ENCODE peak calls at places on chromosome 17, in seven cellular contexts. V is CD4-positive, CD25-positive, alpha-beta regulatory T cell; Y is stimulated activated CD4-positive, alpha-beta T cell treated with anti-CD3 and anti-CD28 coated beads, Interleukin-1b, Interleukin-23, amount 100 ng/mL, for 24 hours; N is NCI-H1417; E is SIG-M5; S is H7; C is kidney tubule cell. F is an unnamed sample.
A peak's percentile ranks its signal among the peaks of the same experiment; 100 is the strongest.

GRCh38 chr17:44934745-44935105 is 12.8 kb downstream of the KIF18B start:
- DNase-seq in V (no peak), Y (no peak), N (no peak), E (no peak), S (peak; percentile 30), C (no peak), F (no peak)

GRCh38 chr17:14282700-14283099 is 18.2 kb upstream of the HS3ST3B1 start:
- DNase-seq in V (no peak), Y (no peak), N (no peak), E (no peak), S (no peak), C (no peak), F (no peak)

GRCh38 chr17:68349157-68349556 is 57.9 kb downstream of the ARSG start:
- DNase-seq in V (peak; percentile 75), Y (no peak), N (no peak), E (no peak), S (no peak), C (no peak), F (no peak)

GRCh38 chr17:27446569-27447301 is 9.5 kb upstream of the KSR1 start:
- DNase-seq in V (no peak), Y (no peak), N (no peak), E (no peak), S (no peak), C (peak; percentile 25), F (no peak)

GRCh38 chr17:48144976-48145798 is 37.6 kb downstream of the SNX11 start:
- DNase-seq in V (no peak), Y (no peak), N (no peak), E (no peak), S (no peak), C (no peak), F (no peak)

GRCh38 chr17:47935961-47936360 is 5.4 kb upstream of the PNPO start:
- DNase-seq in V (no peak), Y (no peak), N (no peak), E (no peak), S (no peak), C (peak; percentile 83), F (no peak)

GRCh38 chr17:47694818-47695663 is 1.1 kb downstream of the TBKBP1 start:
- DNase-seq in V (peak; percentile 55), Y (peak; percentile 50), N (peak; percentile 49), E (no peak), S (peak; percentile 88), C (no peak), F (peak; percentile 40)

GRCh38 chr17:82503094-82503727 is 16.3 kb upstream of the FOXK2 start:
- DNase-seq in V (no peak), Y (no peak), N (no peak), E (no peak), S (no peak), C (no peak), F (no peak)

GRCh38 chr17:51653902-51654301 is 393.6 kb downstream of the UTP18 start:
- DNase-seq in V (no peak), Y (no peak), N (no peak), E (no peak), S (peak; percentile 27), C (peak; percentile 16), F (no peak)

GRCh38 chr17:17416400-17417360 is 60.1 kb upstream of the MED9 start:
- DNase-seq in V (peak; percentile 79), Y (no peak), N (peak; percentile 76), E (no peak), S (no peak), C (peak; percentile 67), F (no peak)

GRCh38 chr17:35052240-35052608 is 11.3 kb downstream of the RFFL start:
- DNase-seq in V (no peak), Y (no peak), N (no peak), E (no peak), S (no peak), C (peak; percentile 57), F (no peak)

GRCh38 chr17:78343099-78343432 is 16.8 kb downstream of the SOCS3 start:
- DNase-seq in V (no peak), Y (no peak), N (no peak), E (no peak), S (peak; percentile 88), C (peak; percentile 80), F (no peak)

GRCh38 chr17:48374650-48375230 is 55.3 kb downstream of the SKAP1 start:
- DNase-seq in V (peak; percentile 42), Y (no peak), N (peak; percentile 16), E (no peak), S (peak; percentile 61), C (no peak), F (peak; percentile 20)

GRCh38 chr17:64994781-64995538 is 61.6 kb downstream of the GNA13 start:
- DNase-seq in V (no peak), Y (no peak), N (no peak), E (no peak), S (no peak), C (no peak), F (no peak)

F was measured in naive B cell.